ENCODE peak calls at places on chromosomes 12 and 14, in ten cellular contexts. H is IMR-90; W is GM23338; S is A549; J is colonic mucosa; Z is CD8-positive, alpha-beta memory T cell; O is K562; C is body of pancreas; X is CD4-positive, alpha-beta memory T cell; Y is right lobe of liver. V is an unnamed sample. For H3K4me1, the result is how much of the 10 kb centered on the place peaks cover.

GRCh38 chr14:54338696-54339317 is 58.0 kb upstream of the CDKN3 start:
- DNase-seq in X (no peak), O (no peak), C (no peak), Z (no peak), H (peak), J (no peak), W (peak), S (peak), Y (no peak), V (no peak)

GRCh38 chr12:89244536-89244935 is 107.8 kb downstream of the DUSP6 start:
- DNase-seq in X (peak), S (no peak), Y (no peak), J (no peak), C (peak), Z (no peak), O (no peak), W (no peak), H (peak), V (peak)

GRCh38 chr14:103870891-103871595 is 23.7 kb upstream of the PPP1R13B start:
- DNase-seq in Y (no peak), H (no peak), W (no peak), C (no peak), Z (no peak), J (no peak), X (no peak), O (no peak), S (no peak), V (no peak)

GRCh38 chr12:106903241-106903950 is 52.3 kb upstream of the TMEM263 start:
- DNase-seq in S (peak), H (peak), O (peak), Z (peak), Y (peak), W (peak), J (peak), X (peak), C (peak), V (peak)

GRCh38 chr12:69388371-69388770 is 28.8 kb downstream of the YEATS4 start:
- DNase-seq in S (peak), H (peak), Z (no peak), J (no peak), O (no peak), W (no peak), X (peak), Y (no peak), C (no peak), V (no peak)

GRCh38 chr14:61471297-61471980 is 150.1 kb downstream of the PRKCH start:
- DNase-seq in J (peak), Z (no peak), C (no peak), W (no peak), X (no peak), S (no peak), O (no peak), Y (no peak), H (no peak), V (no peak)

GRCh38 chr14:89899917-89900680 is 54.4 kb downstream of the EFCAB11 start:
- DNase-seq in H (peak), J (no peak), C (peak), Y (no peak), W (peak), S (no peak), O (no peak), Z (no peak), X (peak), V (peak)

GRCh38 chr12:9347328-9348127 is 139.3 kb upstream of the PZP start:
- DNase-seq in H (peak), Z (no peak), C (no peak), O (no peak), J (no peak), S (no peak), X (no peak), Y (no peak), W (no peak), V (peak)

GRCh38 chr12:6207254-6207942 is 7.2 kb downstream of the CD9 start:
- DNase-seq in X (no peak), H (no peak), S (no peak), J (no peak), O (no peak), W (no peak), Y (no peak), C (no peak), Z (no peak), V (peak)

GRCh38 chr12:113102811-113103210 is 32.8 kb downstream of the RASAL1 start:
- DNase-seq in J (no peak), C (no peak), S (no peak), Z (no peak), O (no peak), X (no peak), Y (no peak), H (no peak), W (no peak), V (no peak)

GRCh38 chr14:100824156-100824555 is 1.8 kb upstream of the MEG3 start:
- DNase-seq in J (no peak), Y (no peak), W (peak), X (no peak), H (peak), C (peak), O (no peak), S (no peak), Z (no peak), V (no peak)

GRCh38 chr12:52316290-52316689 is 4.9 kb downstream of the KRT83 start:
- DNase-seq in O (no peak), X (no peak), S (no peak), W (no peak), Y (no peak), C (no peak), Z (no peak), J (no peak), H (no peak), V (no peak)

GRCh38 chr12:32107376-32108267 is 975 bp downstream of the BICD1 start:
- DNase-seq in X (peak), Y (no peak), C (no peak), J (peak), W (peak), S (peak), H (peak), O (peak), Z (no peak), V (peak)

GRCh38 chr14:90175631-90176030 is 80.7 kb upstream of the PSMC1 start:
- DNase-seq in H (no peak), O (no peak), Z (no peak), Y (no peak), X (no peak), C (peak), J (no peak), S (no peak), W (no peak), V (no peak)

GRCh38 chr14:24417832-24418491 is 11.5 kb downstream of the CBLN3 start:
- DNase-seq in H (no peak), O (no peak), S (no peak), W (no peak), J (no peak), Y (no peak), C (no peak), X (no peak), Z (no peak), V (no peak)

GRCh38 chr12:22228022-22228875 is 106.3 kb downstream of the ST8SIA1 start:
- DNase-seq in O (no peak), Y (no peak), C (no peak), S (no peak), H (peak), X (no peak), J (no peak), W (no peak), Z (no peak), V (no peak)

GRCh38 chr12:44510510-44510909 is 365.6 kb downstream of the NELL2 start:
- DNase-seq in H (no peak), C (no peak), X (no peak), Y (no peak), O (no peak), S (no peak), J (no peak), W (peak), Z (no peak), V (no peak)

GRCh38 chr14:56798447-56799326 is 11.6 kb downstream of the OTX2 start:
- DNase-seq in W (peak), O (no peak), X (no peak), S (no peak), J (no peak), H (no peak), Y (no peak), C (no peak), Z (no peak), V (no peak)

GRCh38 chr12:7869137-7869536 is 3.6 kb downstream of the SLC2A14 start:
- DNase-seq in O (no peak), W (no peak), Y (no peak), C (no peak), H (peak), S (no peak), J (no peak), Z (no peak), X (no peak), V (peak)

GRCh38 chr12:118271770-118272417 is 100.8 kb downstream of the TAOK3 start:
- DNase-seq in J (no peak), O (no peak), W (no peak), Z (no peak), H (no peak), X (no peak), S (no peak), Y (no peak), C (no peak), V (peak)

GRCh38 chr12:55727643-55728184 is 1.1 kb downstream of the CD63 start:
- DNase-seq in O (peak), Y (peak), J (peak), H (peak), W (peak), Z (no peak), X (no peak), C (peak), S (peak), V (no peak)

GRCh38 chr12:59716049-59716448 is 120.2 kb downstream of the SLC16A7 start:
- DNase-seq in Z (no peak), J (no peak), H (peak), O (no peak), C (no peak), Y (no peak), W (no peak), X (no peak), S (no peak), V (no peak)

GRCh38 chr12:71664411-71665108 is 459 bp downstream of the THAP2 start:
- DNase-seq in C (no peak), Y (no peak), X (no peak), H (peak), S (no peak), O (no peak), W (no peak), Z (no peak), J (no peak), V (peak)

GRCh38 chr14:98593361-98593761 is 678.6 kb downstream of the BCL11B start:
- DNase-seq in C (no peak), W (no peak), H (no peak), X (no peak), Z (no peak), S (no peak), J (no peak), Y (no peak), O (no peak), V (no peak)

GRCh38 chr12:52204095-52204930 is 12.5 kb upstream of the KRT80 start:
- DNase-seq in J (no peak), O (no peak), W (no peak), X (no peak), Y (peak), Z (no peak), S (no peak), C (no peak), H (peak), V (no peak)

GRCh38 chr12:103016381-103016780 is 58.9 kb downstream of the ASCL1 start:
- DNase-seq in H (no peak), S (no peak), Y (no peak), J (no peak), O (no peak), X (no peak), W (no peak), Z (no peak), C (no peak), V (no peak)

GRCh38 chr12:86349196-86349595 is 93.0 kb upstream of the MGAT4C start:
- DNase-seq in Y (no peak), X (no peak), Z (no peak), H (no peak), C (no peak), O (no peak), J (no peak), W (no peak), S (no peak), V (no peak)

GRCh38 chr12:51392556-51393237 is 1.5 kb upstream of the GALNT6 start:
- DNase-seq in X (no peak), J (no peak), C (peak), S (no peak), Z (peak), O (peak), Y (no peak), W (peak), H (no peak), V (peak)

GRCh38 chr14:67908061-67908767 is 88.6 kb downstream of the RAD51B start:
- DNase-seq in C (no peak), H (peak), J (no peak), S (no peak), O (no peak), X (no peak), Z (no peak), Y (no peak), W (no peak), V (no peak)

GRCh38 chr14:52299692-52300278 is 14.3 kb upstream of the PTGER2 start:
- DNase-seq in J (no peak), C (peak), S (peak), O (peak), W (peak), H (peak), Z (no peak), Y (no peak), X (peak), V (peak)

GRCh38 chr14:59333235-59333634 is 131.9 kb downstream of the GPR135 start:
- DNase-seq in W (no peak), H (no peak), C (no peak), Z (no peak), Y (no peak), O (no peak), J (no peak), X (no peak), S (no peak), V (no peak)

GRCh38 chr14:59332727-59333126 is 132.5 kb downstream of the GPR135 start:
- DNase-seq in S (peak), Z (no peak), J (no peak), X (no peak), Y (no peak), W (no peak), O (no peak), H (peak), C (no peak), V (no peak)

GRCh38 chr14:59336078-59336477 is 129.1 kb downstream of the GPR135 start:
- DNase-seq in J (no peak), S (no peak), O (no peak), H (no peak), W (no peak), Z (no peak), X (no peak), C (no peak), Y (no peak), V (no peak)

GRCh38 chr14:59331217-59331616 is 134.0 kb downstream of the GPR135 start:
- DNase-seq in J (no peak), C (no peak), S (no peak), O (no peak), W (peak), X (no peak), Z (no peak), Y (no peak), H (no peak), V (no peak)

DNA sequence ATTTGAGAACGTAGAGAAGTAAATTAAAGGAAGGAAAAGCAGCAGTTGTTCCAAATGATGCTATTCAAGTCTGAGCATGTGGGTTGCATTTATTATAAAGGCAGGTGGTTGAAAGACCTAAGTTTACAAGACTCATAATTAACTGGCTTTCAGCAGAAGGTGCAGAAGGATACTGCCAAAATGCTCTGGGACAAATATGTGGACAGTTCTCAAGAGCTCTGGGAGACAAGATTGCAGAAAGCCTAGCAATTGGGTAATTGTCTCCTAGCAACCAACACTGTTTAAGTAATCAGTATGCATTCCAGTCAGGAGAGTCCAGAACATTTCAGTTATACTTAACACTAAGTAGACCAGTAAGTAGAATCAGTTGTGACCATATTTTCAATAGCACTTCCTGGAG is 131.5 kb downstream of the GPR135 start:
- DNase-seq in J (no peak), X (no peak), H (peak), Y (no peak), O (no peak), W (no peak), C (peak), S (peak), Z (no peak), V (peak)
- H3K4me1 ChIP-seq in J (under half), X (under half), H (under half), Y (under half), O (under half), W (half or more), C (under half), S (under half), Z (under half), V (under half)

DNA sequence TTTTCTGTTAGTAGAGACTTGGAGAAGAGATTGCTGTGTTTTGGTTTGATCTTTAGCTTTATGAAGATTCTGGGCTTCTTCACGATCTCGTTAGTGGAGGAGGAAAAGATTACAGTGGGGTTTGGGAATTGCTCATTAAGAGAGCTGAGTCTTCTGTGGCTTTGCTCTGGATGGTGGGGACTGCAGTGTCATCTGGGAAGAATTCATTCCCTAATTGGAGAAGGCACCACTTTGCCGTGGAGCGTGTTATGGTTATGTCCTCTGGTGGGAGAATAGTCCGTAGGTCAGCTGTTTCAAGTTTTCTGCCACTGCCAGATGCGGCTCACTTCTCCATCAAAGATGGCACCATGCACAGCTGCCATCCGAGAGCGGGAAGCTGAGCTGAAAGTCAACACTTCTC is 117.6 kb downstream of the PLXNC1 start:
- DNase-seq in Y (no peak), J (no peak), W (no peak), X (no peak), S (no peak), C (no peak), H (no peak), O (no peak), Z (no peak), V (no peak)
- H3K4me1 ChIP-seq in Y (under half), J (under half), W (half or more), X (under half), S (under half), C (under half), H (under half), O (under half), Z (under half), V (under half)

DNA sequence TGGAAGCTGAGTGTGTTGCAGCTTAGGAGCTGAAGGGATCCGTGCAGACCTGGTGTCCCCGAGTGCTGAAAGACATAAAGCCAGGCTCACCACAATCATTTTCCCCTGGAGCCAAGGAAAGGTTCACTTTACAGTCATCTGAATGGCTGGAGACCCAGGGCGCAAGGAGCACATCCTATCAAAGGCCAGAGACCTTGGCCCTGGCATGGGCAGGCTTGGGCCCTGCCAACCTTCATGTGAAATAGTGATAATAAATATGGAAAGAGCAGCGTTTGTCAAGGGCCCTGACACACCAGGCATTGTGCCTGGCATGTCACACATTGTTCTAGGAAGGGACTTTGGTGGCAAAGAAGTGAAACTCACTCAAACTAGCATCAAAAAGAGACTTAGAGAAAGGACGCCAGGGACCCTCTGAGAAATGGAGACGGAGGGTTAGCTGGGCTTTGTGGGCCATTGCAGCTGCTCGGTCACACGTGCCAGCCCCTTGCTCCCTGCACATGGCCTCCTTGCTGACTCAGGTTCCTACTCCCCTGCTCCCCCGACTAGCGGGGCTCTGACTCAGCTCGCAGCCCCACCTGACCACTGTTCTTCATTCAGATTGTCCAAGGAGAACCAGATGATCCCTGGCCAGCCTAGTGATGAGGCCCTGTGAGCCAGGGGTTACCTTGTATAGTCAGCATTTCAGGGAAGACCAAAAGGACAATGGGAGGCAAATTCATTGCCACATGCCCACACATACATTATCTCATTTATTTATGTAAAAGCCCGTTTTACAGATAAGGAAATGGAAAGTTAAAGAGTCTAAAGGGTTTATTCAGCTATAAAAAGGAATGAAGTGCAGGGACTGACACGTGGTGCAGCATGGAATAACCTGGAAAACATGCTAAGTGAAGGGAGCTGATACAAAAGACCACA is 103.6 kb downstream of the LGMN start:
- DNase-seq in W (no peak), C (no peak), O (no peak), J (no peak), X (no peak), Z (no peak), S (no peak), Y (no peak), H (no peak), V (no peak)
- H3K4me1 ChIP-seq in W (under half), C (under half), O (under half), J (under half), X (under half), Z (under half), S (under half), Y (under half), H (under half), V (under half)

GRCh38 chr14:68936980-68937379 is 42.1 kb downstream of the ACTN1 start:
- DNase-seq in S (no peak), J (no peak), Y (peak), H (no peak), Z (no peak), C (no peak), X (no peak), W (no peak), O (no peak), V (no peak)

GRCh38 chr14:68939424-68939892 is 39.6 kb downstream of the ACTN1 start:
- DNase-seq in C (no peak), S (no peak), O (no peak), Y (no peak), X (no peak), J (no peak), W (no peak), Z (no peak), H (no peak), V (no peak)

GRCh38 chr14:68939893-68940613 is 39.0 kb downstream of the ACTN1 start:
- DNase-seq in C (peak), H (peak), J (peak), Y (peak), W (peak), S (peak), Z (no peak), X (no peak), O (no peak), V (peak)

GRCh38 chr14:68937790-68938514 is 41.1 kb downstream of the ACTN1 start:
- DNase-seq in W (peak), C (peak), Z (no peak), J (peak), H (no peak), X (no peak), Y (peak), S (peak), O (no peak), V (no peak)

DNA sequence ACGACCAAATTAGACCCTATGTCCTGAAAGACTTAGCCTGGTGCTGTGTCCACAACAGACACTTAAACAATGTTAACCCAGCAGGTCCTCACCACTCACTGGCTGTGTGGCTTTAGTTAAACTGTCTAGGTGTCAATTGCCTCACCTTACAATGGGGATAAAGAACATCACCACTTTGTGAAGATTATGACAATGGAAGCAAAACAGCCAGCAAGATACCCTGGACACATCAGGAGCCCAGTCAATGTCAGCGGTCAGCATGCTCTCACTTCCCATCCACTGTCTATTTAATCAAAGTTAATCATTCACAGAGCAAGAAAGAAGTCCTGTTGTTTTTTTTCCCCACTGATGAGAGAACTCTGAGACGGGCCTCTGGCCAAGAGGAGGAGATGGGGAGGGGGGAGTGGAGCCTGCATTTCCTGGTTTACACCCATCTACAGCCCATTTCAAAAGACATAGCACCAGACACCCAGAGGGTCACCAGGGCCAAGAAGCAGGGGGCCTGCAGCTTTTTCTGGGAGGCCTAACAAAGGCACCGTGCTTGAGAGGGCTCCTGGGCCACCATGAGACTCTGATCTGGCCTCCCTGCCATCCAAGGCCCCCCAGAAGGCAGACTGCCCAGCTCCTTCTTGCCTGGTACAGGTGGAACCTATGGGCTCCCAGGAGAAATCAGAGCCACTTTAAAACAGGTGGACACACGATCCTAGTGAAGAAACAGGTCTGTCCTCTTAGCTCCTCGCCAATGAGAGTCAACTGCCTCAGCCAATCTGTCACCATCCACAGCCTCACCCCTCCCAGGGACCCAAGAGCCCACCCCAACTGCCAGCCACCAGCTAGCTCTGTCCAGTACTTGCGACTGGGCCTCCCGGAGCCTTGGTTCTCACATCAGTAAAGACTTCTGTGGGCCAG is 40.3 kb downstream of the ACTN1 start:
- DNase-seq in Z (no peak), S (peak), Y (peak), X (no peak), W (no peak), C (peak), H (peak), J (peak), O (no peak), V (no peak)
- H3K4me1 ChIP-seq in Z (under half), S (half or more), Y (under half), X (under half), W (half or more), C (half or more), H (half or more), J (under half), O (under half), V (half or more)